ENCODE peak calls at places on chromosomes 13 and 19, in ten cellular contexts. One of them, this sample, is unnamed.
A peak's percentile ranks its signal among the peaks of the same experiment; 100 is the strongest.

GRCh38 chr19:38190061-38190460 is 34.0 kb downstream of the DPF1 start:
- DNase-seq in suprapubic skin: no peak
- DNase-seq in transverse colon: no peak
- DNase-seq in A549: no peak
- DNase-seq in stomach: no peak
- DNase-seq in H1: no peak
- DNase-seq in K562: no peak
- DNase-seq in tibial nerve: no peak
- DNase-seq in HepG2: no peak
- DNase-seq in SK-N-SH: no peak
- DNase-seq in this sample: no peak

GRCh38 chr13:96958286-96958891 is 35.9 kb downstream of the OXGR1 start:
- DNase-seq in H1: no peak
- DNase-seq in A549: peak; percentile 31
- DNase-seq in SK-N-SH: peak; percentile 30
- DNase-seq in tibial nerve: no peak
- DNase-seq in stomach: peak; percentile 27
- DNase-seq in suprapubic skin: no peak
- DNase-seq in transverse colon: no peak
- DNase-seq in HepG2: peak; percentile 20
- DNase-seq in K562: no peak
- DNase-seq in this sample: no peak

GRCh38 chr19:16016226-16017137 is 59.8 kb upstream of the TPM4 start:
- DNase-seq in HepG2: no peak
- DNase-seq in H1: no peak
- DNase-seq in suprapubic skin: no peak
- DNase-seq in tibial nerve: no peak
- DNase-seq in A549: no peak
- DNase-seq in stomach: peak; percentile 22
- DNase-seq in transverse colon: no peak
- DNase-seq in SK-N-SH: peak; percentile 10
- DNase-seq in K562: no peak
- DNase-seq in this sample: peak; percentile 50

GRCh38 chr13:20993661-20994440 is 67.5 kb downstream of the LATS2 start:
- DNase-seq in SK-N-SH: no peak
- DNase-seq in HepG2: no peak
- DNase-seq in K562: peak; percentile 73
- DNase-seq in tibial nerve: no peak
- DNase-seq in A549: no peak
- DNase-seq in transverse colon: no peak
- DNase-seq in H1: no peak
- DNase-seq in stomach: no peak
- DNase-seq in suprapubic skin: peak; percentile 40
- DNase-seq in this sample: no peak

GRCh38 chr19:42024622-42025111 is 30.6 kb upstream of the ATP1A3 start:
- DNase-seq in suprapubic skin: no peak
- DNase-seq in HepG2: no peak
- DNase-seq in SK-N-SH: no peak
- DNase-seq in tibial nerve: no peak
- DNase-seq in stomach: no peak
- DNase-seq in transverse colon: peak; percentile 13
- DNase-seq in K562: no peak
- DNase-seq in A549: no peak
- DNase-seq in H1: no peak
- DNase-seq in this sample: peak; percentile 77

GRCh38 chr19:13260883-13261653 is 110.9 kb downstream of the IER2 start:
- DNase-seq in H1: no peak
- DNase-seq in A549: peak; percentile 49
- DNase-seq in stomach: peak; percentile 33
- DNase-seq in SK-N-SH: no peak
- DNase-seq in K562: peak; percentile 51
- DNase-seq in tibial nerve: no peak
- DNase-seq in suprapubic skin: no peak
- DNase-seq in transverse colon: no peak
- DNase-seq in HepG2: no peak
- DNase-seq in this sample: no peak

GRCh38 chr19:3556978-3557460 is 367 bp downstream of the MFSD12 start:
- DNase-seq in K562: peak; percentile 71
- DNase-seq in suprapubic skin: no peak
- DNase-seq in tibial nerve: no peak
- DNase-seq in H1: no peak
- DNase-seq in SK-N-SH: peak; percentile 74
- DNase-seq in transverse colon: peak; percentile 51
- DNase-seq in HepG2: no peak
- DNase-seq in stomach: peak; percentile 48
- DNase-seq in A549: no peak
- DNase-seq in this sample: peak; percentile 71

GRCh38 chr19:38037151-38037611 is 130.2 kb downstream of the SIPA1L3 start:
- DNase-seq in H1: no peak
- DNase-seq in suprapubic skin: no peak
- DNase-seq in HepG2: no peak
- DNase-seq in SK-N-SH: no peak
- DNase-seq in K562: no peak
- DNase-seq in tibial nerve: no peak
- DNase-seq in A549: no peak
- DNase-seq in transverse colon: no peak
- DNase-seq in stomach: no peak
- DNase-seq in this sample: no peak

GRCh38 chr19:48806518-48806817 is 4.4 kb downstream of the BCAT2 start:
- DNase-seq in HepG2: no peak
- DNase-seq in H1: no peak
- DNase-seq in A549: no peak
- DNase-seq in transverse colon: no peak
- DNase-seq in tibial nerve: no peak
- DNase-seq in stomach: peak; percentile 42
- DNase-seq in suprapubic skin: no peak
- DNase-seq in K562: peak; percentile 4
- DNase-seq in SK-N-SH: peak; percentile 82
- DNase-seq in this sample: no peak

GRCh38 chr19:50857366-50857765 is 2.7 kb downstream of the KLK3 start:
- DNase-seq in transverse colon: no peak
- DNase-seq in tibial nerve: no peak
- DNase-seq in stomach: no peak
- DNase-seq in A549: no peak
- DNase-seq in SK-N-SH: no peak
- DNase-seq in K562: no peak
- DNase-seq in suprapubic skin: peak; percentile 43
- DNase-seq in H1: no peak
- DNase-seq in HepG2: no peak
- DNase-seq in this sample: no peak

GRCh38 chr13:62185631-62186256 is 770.1 kb upstream of the PCDH20 start:
- DNase-seq in suprapubic skin: no peak
- DNase-seq in K562: no peak
- DNase-seq in HepG2: no peak
- DNase-seq in A549: no peak
- DNase-seq in SK-N-SH: no peak
- DNase-seq in transverse colon: no peak
- DNase-seq in H1: peak; percentile 15
- DNase-seq in tibial nerve: no peak
- DNase-seq in stomach: no peak
- DNase-seq in this sample: no peak

GRCh38 chr19:39325778-39326680 is 5.4 kb upstream of the LRFN1 start:
- DNase-seq in tibial nerve: no peak
- DNase-seq in K562: peak; percentile 81
- DNase-seq in H1: no peak
- DNase-seq in suprapubic skin: no peak
- DNase-seq in transverse colon: no peak
- DNase-seq in stomach: no peak
- DNase-seq in SK-N-SH: peak; percentile 53
- DNase-seq in A549: peak; percentile 87
- DNase-seq in HepG2: peak; percentile 22
- DNase-seq in this sample: no peak

GRCh38 chr19:661427-662196 is 1.4 kb downstream of the RNF126 start:
- DNase-seq in tibial nerve: no peak
- DNase-seq in suprapubic skin: no peak
- DNase-seq in stomach: peak; percentile 60
- DNase-seq in A549: no peak
- DNase-seq in H1: no peak
- DNase-seq in transverse colon: peak; percentile 71
- DNase-seq in HepG2: no peak
- DNase-seq in K562: peak; percentile 38
- DNase-seq in SK-N-SH: no peak
- DNase-seq in this sample: peak; percentile 71

GRCh38 chr13:80558074-80558473 is 217.1 kb upstream of the SPRY2 start:
- DNase-seq in K562: peak; percentile 18
- DNase-seq in stomach: no peak
- DNase-seq in H1: no peak
- DNase-seq in HepG2: no peak
- DNase-seq in tibial nerve: no peak
- DNase-seq in transverse colon: no peak
- DNase-seq in suprapubic skin: no peak
- DNase-seq in SK-N-SH: no peak
- DNase-seq in A549: peak; percentile 6
- DNase-seq in this sample: no peak

GRCh38 chr13:64457976-64458375 is 2772.2 kb downstream of the PCDH9 start:
- DNase-seq in tibial nerve: no peak
- DNase-seq in transverse colon: no peak
- DNase-seq in SK-N-SH: no peak
- DNase-seq in A549: no peak
- DNase-seq in K562: no peak
- DNase-seq in stomach: no peak
- DNase-seq in H1: no peak
- DNase-seq in HepG2: no peak
- DNase-seq in suprapubic skin: no peak
- DNase-seq in this sample: no peak

GRCh38 chr13:29369060-29369743 is 226.3 kb downstream of the SLC7A1 start:
- DNase-seq in SK-N-SH: peak; percentile 39
- DNase-seq in A549: peak; percentile 35
- DNase-seq in H1: no peak
- DNase-seq in transverse colon: no peak
- DNase-seq in stomach: no peak
- DNase-seq in HepG2: peak; percentile 44
- DNase-seq in suprapubic skin: no peak
- DNase-seq in K562: no peak
- DNase-seq in tibial nerve: no peak
- DNase-seq in this sample: no peak

GRCh38 chr19:7932276-7932929 is 6.5 kb upstream of the CTXN1 start:
- DNase-seq in transverse colon: no peak
- DNase-seq in H1: no peak
- DNase-seq in stomach: no peak
- DNase-seq in A549: no peak
- DNase-seq in HepG2: no peak
- DNase-seq in K562: no peak
- DNase-seq in suprapubic skin: no peak
- DNase-seq in tibial nerve: no peak
- DNase-seq in SK-N-SH: no peak
- DNase-seq in this sample: peak; percentile 66

GRCh38 chr19:53467138-53467502 is 413 bp upstream of the ZNF813 start:
- DNase-seq in tibial nerve: no peak
- DNase-seq in suprapubic skin: no peak
- DNase-seq in A549: no peak
- DNase-seq in K562: no peak
- DNase-seq in SK-N-SH: peak; percentile 68
- DNase-seq in transverse colon: peak; percentile 14
- DNase-seq in HepG2: no peak
- DNase-seq in stomach: no peak
- DNase-seq in H1: no peak
- DNase-seq in this sample: peak; percentile 62

GRCh38 chr13:75806101-75806500 is 170.0 kb downstream of the LMO7 start:
- DNase-seq in suprapubic skin: no peak
- DNase-seq in transverse colon: no peak
- DNase-seq in K562: no peak
- DNase-seq in HepG2: no peak
- DNase-seq in A549: no peak
- DNase-seq in tibial nerve: no peak
- DNase-seq in SK-N-SH: no peak
- DNase-seq in H1: no peak
- DNase-seq in stomach: no peak
- DNase-seq in this sample: no peak

GRCh38 chr13:97140611-97141010 is 81.5 kb upstream of the MBNL2 start:
- DNase-seq in H1: no peak
- DNase-seq in tibial nerve: no peak
- DNase-seq in SK-N-SH: no peak
- DNase-seq in transverse colon: no peak
- DNase-seq in suprapubic skin: no peak
- DNase-seq in A549: no peak
- DNase-seq in K562: no peak
- DNase-seq in HepG2: no peak
- DNase-seq in stomach: no peak
- DNase-seq in this sample: no peak

GRCh38 chr13:61765181-61765742 is 349.6 kb upstream of the PCDH20 start:
- DNase-seq in K562: no peak
- DNase-seq in H1: no peak
- DNase-seq in HepG2: no peak
- DNase-seq in tibial nerve: no peak
- DNase-seq in A549: no peak
- DNase-seq in SK-N-SH: no peak
- DNase-seq in suprapubic skin: no peak
- DNase-seq in transverse colon: no peak
- DNase-seq in stomach: no peak
- DNase-seq in this sample: no peak

GRCh38 chr13:57250472-57250871 is 83.5 kb downstream of the PRR20E start:
- DNase-seq in suprapubic skin: no peak
- DNase-seq in H1: no peak
- DNase-seq in A549: no peak
- DNase-seq in transverse colon: no peak
- DNase-seq in K562: no peak
- DNase-seq in HepG2: no peak
- DNase-seq in tibial nerve: no peak
- DNase-seq in SK-N-SH: no peak
- DNase-seq in stomach: no peak
- DNase-seq in this sample: no peak
- TF ChIP-seq EP300 in suprapubic skin: no peak
- TF ChIP-seq EP300 in H1: no peak
- TF ChIP-seq EP300 in A549: no peak
- TF ChIP-seq EP300 in transverse colon: no peak
- TF ChIP-seq EP300 in K562: no peak
- TF ChIP-seq EP300 in HepG2: no peak
- TF ChIP-seq EP300 in tibial nerve: no peak
- TF ChIP-seq EP300 in SK-N-SH: no peak
- TF ChIP-seq EP300 in stomach: no peak
- TF ChIP-seq EP300 in this sample: no peak

GRCh38 chr13:35780613-35781012 is 304.1 kb upstream of the MAB21L1 start:
- DNase-seq in K562: no peak
- DNase-seq in H1: no peak
- DNase-seq in stomach: no peak
- DNase-seq in tibial nerve: no peak
- DNase-seq in HepG2: no peak
- DNase-seq in suprapubic skin: no peak
- DNase-seq in SK-N-SH: no peak
- DNase-seq in A549: no peak
- DNase-seq in transverse colon: no peak
- DNase-seq in this sample: no peak
- TF ChIP-seq EP300 in K562: no peak
- TF ChIP-seq EP300 in H1: no peak
- TF ChIP-seq EP300 in stomach: no peak
- TF ChIP-seq EP300 in tibial nerve: no peak
- TF ChIP-seq EP300 in HepG2: no peak
- TF ChIP-seq EP300 in suprapubic skin: no peak
- TF ChIP-seq EP300 in SK-N-SH: peak; percentile 30
- TF ChIP-seq EP300 in A549: no peak
- TF ChIP-seq EP300 in transverse colon: no peak
- TF ChIP-seq EP300 in this sample: no peak

GRCh38 chr19:11649941-11650340 is 52.7 kb downstream of the ZNF627 start:
- DNase-seq in SK-N-SH: no peak
- DNase-seq in suprapubic skin: no peak
- DNase-seq in K562: no peak
- DNase-seq in A549: no peak
- DNase-seq in tibial nerve: no peak
- DNase-seq in HepG2: no peak
- DNase-seq in transverse colon: no peak
- DNase-seq in H1: no peak
- DNase-seq in stomach: no peak
- DNase-seq in this sample: no peak
- TF ChIP-seq EP300 in SK-N-SH: no peak
- TF ChIP-seq EP300 in suprapubic skin: no peak
- TF ChIP-seq EP300 in K562: no peak
- TF ChIP-seq EP300 in A549: no peak
- TF ChIP-seq EP300 in tibial nerve: no peak
- TF ChIP-seq EP300 in HepG2: no peak
- TF ChIP-seq EP300 in transverse colon: no peak
- TF ChIP-seq EP300 in H1: no peak
- TF ChIP-seq EP300 in stomach: no peak
- TF ChIP-seq EP300 in this sample: no peak

GRCh38 chr19:18657590-18658365 is 20.9 kb downstream of the KLHL26 start:
- DNase-seq in A549: peak; percentile 29
- DNase-seq in stomach: no peak
- DNase-seq in HepG2: no peak
- DNase-seq in tibial nerve: peak; percentile 52
- DNase-seq in H1: no peak
- DNase-seq in suprapubic skin: no peak
- DNase-seq in SK-N-SH: peak; percentile 76
- DNase-seq in transverse colon: no peak
- DNase-seq in K562: peak; percentile 49
- DNase-seq in this sample: peak; percentile 82
- TF ChIP-seq EP300 in A549: no peak
- TF ChIP-seq EP300 in stomach: no peak
- TF ChIP-seq EP300 in HepG2: no peak
- TF ChIP-seq EP300 in tibial nerve: peak; percentile 72
- TF ChIP-seq EP300 in H1: no peak
- TF ChIP-seq EP300 in suprapubic skin: no peak
- TF ChIP-seq EP300 in SK-N-SH: no peak
- TF ChIP-seq EP300 in transverse colon: no peak
- TF ChIP-seq EP300 in K562: no peak
- TF ChIP-seq EP300 in this sample: no peak

This sample was measured in sigmoid colon.